ENCODE peak calls at places on chromosomes 11 and 22, in five cellular contexts. One of them, this sample, is unnamed.

GRCh38 chr11:24264868-24265267 is 232.0 kb upstream of the LUZP2 start:
- DNase-seq in foreskin fibroblast: no peak
- DNase-seq in LoVo: no peak
- DNase-seq in non-pigmented ciliary epithelial cell: no peak
- DNase-seq in RKO: no peak
- DNase-seq in this sample: no peak

GRCh38 chr11:45485070-45485716 is 180.2 kb downstream of the CHST1 start:
- DNase-seq in non-pigmented ciliary epithelial cell: no peak
- DNase-seq in LoVo: no peak
- DNase-seq in RKO: peak; percentile 7
- DNase-seq in foreskin fibroblast: no peak
- DNase-seq in this sample: peak; percentile 15

GRCh38 chr22:42648368-42649260 is 578 bp downstream of the CYB5R3 start:
- DNase-seq in RKO: peak; percentile 37
- DNase-seq in LoVo: peak; percentile 69
- DNase-seq in foreskin fibroblast: peak; percentile 65
- DNase-seq in non-pigmented ciliary epithelial cell: no peak
- DNase-seq in this sample: peak; percentile 27

GRCh38 chr11:61120865-61121831 is 18.9 kb downstream of the CD5 start:
- DNase-seq in LoVo: peak; percentile 32
- DNase-seq in non-pigmented ciliary epithelial cell: no peak
- DNase-seq in foreskin fibroblast: peak; percentile 30
- DNase-seq in RKO: no peak
- DNase-seq in this sample: no peak

GRCh38 chr22:16824718-16825687 is at the start of gene XKR3:
- DNase-seq in RKO: peak; percentile 50
- DNase-seq in LoVo: peak; percentile 41
- DNase-seq in non-pigmented ciliary epithelial cell: no peak
- DNase-seq in foreskin fibroblast: no peak
- DNase-seq in this sample: peak; percentile 61

GRCh38 chr11:56176318-56176717 is at the start of gene OR5J2:
- DNase-seq in foreskin fibroblast: no peak
- DNase-seq in LoVo: no peak
- DNase-seq in RKO: no peak
- DNase-seq in non-pigmented ciliary epithelial cell: no peak
- DNase-seq in this sample: no peak

GRCh38 chr22:50009251-50009650 is 3.3 kb downstream of the IL17REL start:
- DNase-seq in foreskin fibroblast: no peak
- DNase-seq in non-pigmented ciliary epithelial cell: no peak
- DNase-seq in RKO: no peak
- DNase-seq in LoVo: no peak
- DNase-seq in this sample: no peak

GRCh38 chr11:250740-251299 is 14.0 kb downstream of the PSMD13 start:
- DNase-seq in foreskin fibroblast: peak; percentile 80
- DNase-seq in non-pigmented ciliary epithelial cell: no peak
- DNase-seq in RKO: peak; percentile 53
- DNase-seq in LoVo: no peak
- DNase-seq in this sample: peak; percentile 72

GRCh38 chr22:50303848-50304527 is 3.5 kb downstream of the PLXNB2 start:
- DNase-seq in non-pigmented ciliary epithelial cell: no peak
- DNase-seq in RKO: no peak
- DNase-seq in foreskin fibroblast: peak; percentile 51
- DNase-seq in LoVo: peak; percentile 66
- DNase-seq in this sample: no peak

GRCh38 chr11:34234086-34234740 is 123.6 kb downstream of the ABTB2 start:
- DNase-seq in foreskin fibroblast: peak; percentile 33
- DNase-seq in non-pigmented ciliary epithelial cell: peak; percentile 54
- DNase-seq in RKO: peak; percentile 75
- DNase-seq in LoVo: peak; percentile 73
- DNase-seq in this sample: no peak

GRCh38 chr22:22882033-22882717 is 5.4 kb upstream of the IGLL5 start:
- DNase-seq in foreskin fibroblast: no peak
- DNase-seq in non-pigmented ciliary epithelial cell: no peak
- DNase-seq in RKO: no peak
- DNase-seq in LoVo: no peak
- DNase-seq in this sample: peak; percentile 42

GRCh38 chr11:69475866-69476714 is 5.4 kb upstream of the LINC01488 start:
- DNase-seq in LoVo: no peak
- DNase-seq in RKO: no peak
- DNase-seq in non-pigmented ciliary epithelial cell: no peak
- DNase-seq in foreskin fibroblast: no peak
- DNase-seq in this sample: no peak

GRCh38 chr11:125263268-125263790 is 98.8 kb downstream of the PKNOX2 start:
- DNase-seq in RKO: no peak
- DNase-seq in foreskin fibroblast: peak; percentile 96
- DNase-seq in non-pigmented ciliary epithelial cell: peak; percentile 92
- DNase-seq in LoVo: no peak
- DNase-seq in this sample: peak; percentile 75

GRCh38 chr11:944711-945470 is 19.2 kb downstream of the AP2A2 start:
- DNase-seq in foreskin fibroblast: peak; percentile 55
- DNase-seq in non-pigmented ciliary epithelial cell: no peak
- DNase-seq in RKO: no peak
- DNase-seq in LoVo: no peak
- DNase-seq in this sample: no peak

GRCh38 chr22:39623603-39624500 is 53.3 kb downstream of the CACNA1I start:
- DNase-seq in foreskin fibroblast: no peak
- DNase-seq in RKO: no peak
- DNase-seq in LoVo: no peak
- DNase-seq in non-pigmented ciliary epithelial cell: no peak
- DNase-seq in this sample: no peak

GRCh38 chr11:33211153-33211552 is 46.0 kb upstream of the HIPK3 start:
- DNase-seq in non-pigmented ciliary epithelial cell: no peak
- DNase-seq in RKO: no peak
- DNase-seq in foreskin fibroblast: no peak
- DNase-seq in LoVo: no peak
- DNase-seq in this sample: no peak

GRCh38 chr11:90468923-90469322 is 246.1 kb upstream of the CHORDC1 start:
- DNase-seq in LoVo: no peak
- DNase-seq in foreskin fibroblast: no peak
- DNase-seq in RKO: no peak
- DNase-seq in non-pigmented ciliary epithelial cell: peak; percentile 53
- DNase-seq in this sample: no peak

GRCh38 chr11:46363455-46363920 is 16.2 kb downstream of the DGKZ start:
- DNase-seq in foreskin fibroblast: peak; percentile 77
- DNase-seq in RKO: no peak
- DNase-seq in LoVo: no peak
- DNase-seq in non-pigmented ciliary epithelial cell: no peak
- DNase-seq in this sample: peak; percentile 68

GRCh38 chr11:8229299-8230177 is 34.1 kb downstream of the LMO1 start:
- DNase-seq in RKO: no peak
- DNase-seq in LoVo: peak; percentile 45
- DNase-seq in non-pigmented ciliary epithelial cell: no peak
- DNase-seq in foreskin fibroblast: no peak
- DNase-seq in this sample: no peak

GRCh38 chr11:125036933-125037332 is 26.2 kb upstream of the SLC37A2 start:
- DNase-seq in LoVo: no peak
- DNase-seq in foreskin fibroblast: peak; percentile 94
- DNase-seq in non-pigmented ciliary epithelial cell: peak; percentile 78
- DNase-seq in RKO: peak; percentile 89
- DNase-seq in this sample: no peak

GRCh38 chr11:77882396-77882795 is 61.5 kb downstream of the AAMDC start:
- DNase-seq in LoVo: no peak
- DNase-seq in foreskin fibroblast: no peak
- DNase-seq in RKO: no peak
- DNase-seq in non-pigmented ciliary epithelial cell: no peak
- DNase-seq in this sample: no peak

GRCh38 chr11:9396310-9396709 is 11.9 kb downstream of the IPO7 start:
- DNase-seq in non-pigmented ciliary epithelial cell: no peak
- DNase-seq in LoVo: no peak
- DNase-seq in foreskin fibroblast: no peak
- DNase-seq in RKO: no peak
- DNase-seq in this sample: no peak

GRCh38 chr22:49521787-49522224 is 305.9 kb downstream of the BRD1 start:
- DNase-seq in RKO: no peak
- DNase-seq in foreskin fibroblast: no peak
- DNase-seq in LoVo: no peak
- DNase-seq in non-pigmented ciliary epithelial cell: no peak
- DNase-seq in this sample: no peak

GRCh38 chr11:45087761-45088160 is 58.7 kb upstream of the PRDM11 start:
- DNase-seq in non-pigmented ciliary epithelial cell: no peak
- DNase-seq in RKO: no peak
- DNase-seq in foreskin fibroblast: peak; percentile 47
- DNase-seq in LoVo: no peak
- DNase-seq in this sample: no peak

GRCh38 chr22:19879996-19880785 is 25.5 kb upstream of the GNB1L start:
- DNase-seq in non-pigmented ciliary epithelial cell: no peak
- DNase-seq in LoVo: no peak
- DNase-seq in RKO: no peak
- DNase-seq in foreskin fibroblast: no peak
- DNase-seq in this sample: no peak

GRCh38 chr11:69249086-69249640 is 44.8 kb upstream of the MYEOV start:
- DNase-seq in RKO: no peak
- DNase-seq in foreskin fibroblast: no peak
- DNase-seq in non-pigmented ciliary epithelial cell: no peak
- DNase-seq in LoVo: no peak
- DNase-seq in this sample: no peak

GRCh38 chr22:46581580-46582244 is 38.5 kb upstream of the GRAMD4 start:
- DNase-seq in LoVo: no peak
- DNase-seq in RKO: no peak
- DNase-seq in non-pigmented ciliary epithelial cell: no peak
- DNase-seq in foreskin fibroblast: no peak
- DNase-seq in this sample: no peak

GRCh38 chr11:134558916-134559616 is 147.0 kb upstream of the B3GAT1 start:
- DNase-seq in LoVo: no peak
- DNase-seq in non-pigmented ciliary epithelial cell: no peak
- DNase-seq in foreskin fibroblast: no peak
- DNase-seq in RKO: no peak
- DNase-seq in this sample: no peak

GRCh38 chr22:19731361-19731725 is 8.0 kb downstream of the GP1BB start:
- DNase-seq in RKO: no peak
- DNase-seq in LoVo: no peak
- DNase-seq in non-pigmented ciliary epithelial cell: no peak
- DNase-seq in foreskin fibroblast: no peak
- DNase-seq in this sample: no peak

GRCh38 chr11:76830639-76831312 is 29.9 kb upstream of the ACER3 start:
- DNase-seq in non-pigmented ciliary epithelial cell: peak; percentile 56
- DNase-seq in RKO: no peak
- DNase-seq in LoVo: no peak
- DNase-seq in foreskin fibroblast: peak; percentile 90
- DNase-seq in this sample: no peak

GRCh38 chr11:60860943-60861342 is 5.2 kb upstream of the PTGDR2 start:
- DNase-seq in RKO: no peak
- DNase-seq in LoVo: no peak
- DNase-seq in non-pigmented ciliary epithelial cell: no peak
- DNase-seq in foreskin fibroblast: no peak
- DNase-seq in this sample: no peak

GRCh38 chr11:119751281-119752060 is 22.5 kb upstream of the NECTIN1 start:
- DNase-seq in RKO: no peak
- DNase-seq in LoVo: no peak
- DNase-seq in foreskin fibroblast: no peak
- DNase-seq in non-pigmented ciliary epithelial cell: no peak
- DNase-seq in this sample: no peak

GRCh38 chr22:35126993-35127392 is 61.0 kb downstream of the ISX start:
- DNase-seq in RKO: no peak
- DNase-seq in LoVo: no peak
- DNase-seq in foreskin fibroblast: no peak
- DNase-seq in non-pigmented ciliary epithelial cell: no peak
- DNase-seq in this sample: no peak

GRCh38 chr22:49691256-49691655 is 136.4 kb downstream of the BRD1 start:
- DNase-seq in RKO: no peak
- DNase-seq in non-pigmented ciliary epithelial cell: no peak
- DNase-seq in foreskin fibroblast: no peak
- DNase-seq in LoVo: no peak
- DNase-seq in this sample: no peak

GRCh38 chr11:78694152-78694551 is 119.5 kb upstream of the NARS2 start:
- DNase-seq in foreskin fibroblast: no peak
- DNase-seq in non-pigmented ciliary epithelial cell: no peak
- DNase-seq in LoVo: no peak
- DNase-seq in RKO: no peak
- DNase-seq in this sample: no peak

GRCh38 chr11:97943493-97943892 is 1077.3 kb upstream of the CNTN5 start:
- DNase-seq in RKO: no peak
- DNase-seq in non-pigmented ciliary epithelial cell: no peak
- DNase-seq in foreskin fibroblast: no peak
- DNase-seq in LoVo: no peak
- DNase-seq in this sample: peak; percentile 4

GRCh38 chr11:60912223-60912850 is 1.6 kb upstream of the TMEM109 start:
- DNase-seq in RKO: no peak
- DNase-seq in non-pigmented ciliary epithelial cell: no peak
- DNase-seq in LoVo: no peak
- DNase-seq in foreskin fibroblast: no peak
- DNase-seq in this sample: no peak

GRCh38 chr11:89545701-89546100 is 54.5 kb upstream of the NOX4 start:
- DNase-seq in foreskin fibroblast: no peak
- DNase-seq in LoVo: no peak
- DNase-seq in non-pigmented ciliary epithelial cell: no peak
- DNase-seq in RKO: no peak
- DNase-seq in this sample: no peak

GRCh38 chr11:127965947-127966668 is 621.2 kb downstream of the ETS1 start:
- DNase-seq in non-pigmented ciliary epithelial cell: no peak
- DNase-seq in LoVo: no peak
- DNase-seq in RKO: no peak
- DNase-seq in foreskin fibroblast: peak; percentile 54
- DNase-seq in this sample: no peak

GRCh38 chr11:28099715-28100114 is 8.2 kb downstream of the KIF18A start:
- DNase-seq in LoVo: no peak
- DNase-seq in foreskin fibroblast: no peak
- DNase-seq in non-pigmented ciliary epithelial cell: no peak
- DNase-seq in RKO: no peak
- DNase-seq in this sample: no peak

This sample was measured in SK-MEL-5.